ENCODE peak calls at places on chromosomes 4 and X, in six cellular contexts. D is uterus, F is mammary epithelial cell, M is psoas muscle, A is heart right ventricle, Y is adrenal gland. C is an unnamed sample. For H3K4me1 and H3K36me3, the result is how much of the 10 kb centered on the place peaks cover.

GRCh38 chr4:83582289-83582756 is 46.4 kb downstream of the GPAT3 start:
- DNase-seq in D (peak), F (peak), M (peak), A (peak), Y (peak), C (peak)

GRCh38 chr4:2445130-2445529 is 23.8 kb upstream of the RNF4 start:
- DNase-seq in D (no peak), F (no peak), M (no peak), A (no peak), Y (no peak), C (no peak)

GRCh38 chr4:57090099-57090498 is 20.1 kb downstream of the IGFBP7 start:
- DNase-seq in D (no peak), F (no peak), M (no peak), A (no peak), Y (no peak), C (no peak)

GRCh38 chr4:36841583-36842326 is 402.8 kb upstream of the NWD2 start:
- DNase-seq in D (no peak), F (no peak), M (no peak), A (no peak), Y (peak), C (no peak)

GRCh38 chr4:154503598-154503997 is 12.0 kb upstream of the DCHS2 start:
- DNase-seq in D (no peak), F (peak), M (no peak), A (no peak), Y (no peak), C (no peak)

GRCh38 chr4:123667496-123667895 is 270.9 kb downstream of the SPRY1 start:
- DNase-seq in D (no peak), F (peak), M (no peak), A (no peak), Y (no peak), C (no peak)

GRCh38 chr4:188915175-188915574 is 775.9 kb downstream of the TRIML1 start:
- DNase-seq in D (no peak), F (no peak), M (no peak), A (no peak), Y (no peak), C (no peak)

GRCh38 chrX:137479394-137479793 is 86.5 kb upstream of the ZIC3 start:
- DNase-seq in D (no peak), F (no peak), M (no peak), A (no peak), Y (no peak), C (peak)

GRCh38 chr4:15018389-15018788 is 16.1 kb downstream of the CPEB2 start:
- DNase-seq in D (no peak), F (no peak), M (no peak), A (no peak), Y (no peak), C (no peak)
- H3K4me1 ChIP-seq in D (under half), F (under half), M (under half), A (under half), Y (under half), C (under half)

GRCh38 chrX:130172127-130172834 is 519 bp downstream of the RAB33A start:
- DNase-seq in D (no peak), F (no peak), M (no peak), A (no peak), Y (no peak), C (peak)
- TF ChIP-seq CTCF in D (no peak), F (no peak), M (no peak), A (no peak), Y (no peak), C (peak)

GRCh38 chr4:10077492-10078335 is 38.9 kb downstream of the WDR1 start:
- DNase-seq in D (peak), F (no peak), M (no peak), A (no peak), Y (peak), C (no peak)
- H3K36me3 ChIP-seq in D (under half), F (under half), M (half or more), A (under half), Y (half or more), C (half or more)

GRCh38 chrX:79154612-79155358 is 10.3 kb downstream of the GPR174 start:
- DNase-seq in D (no peak), F (no peak), M (no peak), A (no peak), Y (no peak), C (no peak)
- H3K4me1 ChIP-seq in D (under half), F (under half), M (under half), A (under half), Y (under half), C (under half)

GRCh38 chr4:163665521-163666334 is 171.2 kb downstream of the TMA16 start:
- DNase-seq in D (no peak), F (no peak), M (no peak), A (no peak), Y (no peak), C (no peak)
- TF ChIP-seq CTCF in D (no peak), F (no peak), M (no peak), A (no peak), Y (no peak), C (no peak)

DNA sequence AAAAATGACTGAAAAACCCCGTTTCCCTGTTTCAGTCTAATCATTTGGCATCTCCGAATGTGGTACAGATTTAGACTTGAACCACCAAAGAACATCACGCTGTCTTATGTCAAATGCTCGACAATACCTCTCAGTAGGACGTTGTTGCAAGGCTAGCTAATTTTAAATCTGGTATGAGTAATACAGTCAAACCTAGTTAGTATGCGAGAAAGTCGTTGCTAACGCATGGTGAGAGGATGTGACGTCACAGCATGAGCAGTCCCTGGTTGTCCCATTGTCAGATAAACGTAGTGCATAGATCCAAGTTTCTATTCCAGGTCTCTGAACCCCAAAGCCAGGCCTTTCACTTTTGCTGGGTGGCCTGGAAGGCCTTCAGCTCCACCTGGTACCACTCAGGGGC is 44.7 kb downstream of the SETD7 start:
- DNase-seq in D (no peak), F (no peak), M (no peak), A (no peak), Y (no peak), C (no peak)
- H3K36me3 ChIP-seq in D (under half), F (under half), M (half or more), A (under half), Y (under half), C (half or more)

GRCh38 chr4:169263791-169264392 is 6.9 kb downstream of the SH3RF1 start:
- DNase-seq in D (no peak), F (no peak), M (no peak), A (peak), Y (no peak), C (peak)
- H3K4me1 ChIP-seq in D (under half), F (under half), M (under half), A (under half), Y (under half), C (under half)

GRCh38 chrX:144896323-144896722 is 351.0 kb upstream of the SPANXN1 start:
- DNase-seq in D (no peak), F (peak), M (no peak), A (no peak), Y (no peak), C (no peak)
- TF ChIP-seq CTCF in D (no peak), F (peak), M (no peak), A (no peak), Y (no peak), C (peak)